ENCODE peak calls at places on chromosomes 1 and 21, in five cellular contexts. One of them, this sample, is unnamed.

GRCh38 chr1:202806845-202807366 is 1.3 kb downstream of the KDM5B start:
- DNase-seq in A549: peak
- DNase-seq in K562: peak
- DNase-seq in H1: peak
- DNase-seq in GM12878: no peak
- DNase-seq in this sample: no peak

GRCh38 chr1:71232166-71232763 is 151.4 kb upstream of the ZRANB2 start:
- DNase-seq in GM12878: no peak
- DNase-seq in A549: no peak
- DNase-seq in H1: no peak
- DNase-seq in K562: no peak
- DNase-seq in this sample: no peak

GRCh38 chr1:36612121-36612520 is 129.4 kb upstream of the CSF3R start:
- DNase-seq in GM12878: no peak
- DNase-seq in H1: no peak
- DNase-seq in A549: no peak
- DNase-seq in K562: no peak
- DNase-seq in this sample: no peak

GRCh38 chr1:100438789-100439188 is 86.5 kb downstream of the CDC14A start:
- DNase-seq in A549: no peak
- DNase-seq in H1: no peak
- DNase-seq in K562: no peak
- DNase-seq in GM12878: no peak
- DNase-seq in this sample: no peak

GRCh38 chr1:176119549-176119948 is 87.5 kb downstream of the COP1 start:
- DNase-seq in H1: no peak
- DNase-seq in GM12878: no peak
- DNase-seq in A549: peak
- DNase-seq in K562: peak
- DNase-seq in this sample: peak

GRCh38 chr1:207817166-207817565 is 65.3 kb downstream of the CD46 start:
- DNase-seq in A549: no peak
- DNase-seq in GM12878: no peak
- DNase-seq in K562: no peak
- DNase-seq in H1: no peak
- DNase-seq in this sample: no peak

GRCh38 chr1:14769486-14770274 is 171.2 kb downstream of the KAZN start:
- DNase-seq in GM12878: no peak
- DNase-seq in H1: peak
- DNase-seq in A549: no peak
- DNase-seq in K562: no peak
- DNase-seq in this sample: no peak

GRCh38 chr1:10882069-10882468 is 85.6 kb upstream of the CASZ1 start:
- DNase-seq in H1: no peak
- DNase-seq in A549: no peak
- DNase-seq in K562: no peak
- DNase-seq in GM12878: no peak
- DNase-seq in this sample: no peak

GRCh38 chr1:201126832-201127754 is at the start of gene ASCL5:
- DNase-seq in H1: peak
- DNase-seq in K562: no peak
- DNase-seq in A549: peak
- DNase-seq in GM12878: no peak
- DNase-seq in this sample: peak

DNA sequence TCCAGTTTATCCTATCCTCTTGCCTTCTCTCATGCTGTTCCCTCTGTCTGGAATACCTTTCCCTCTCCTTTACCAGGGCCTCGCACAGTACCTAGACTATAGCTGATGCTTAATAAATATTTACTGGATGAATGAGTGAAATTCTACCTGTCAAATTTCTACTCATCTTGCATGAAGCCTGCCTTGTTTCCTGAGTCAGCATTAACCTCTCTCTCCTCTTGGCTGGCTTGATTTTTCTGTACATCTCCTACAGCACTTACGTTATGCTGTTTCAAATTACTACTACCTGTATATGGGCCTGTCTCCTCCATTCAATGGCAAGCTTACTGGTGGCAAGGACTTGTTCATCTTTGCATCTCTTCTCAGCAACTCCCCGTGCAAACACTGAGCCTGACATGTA is 130.8 kb downstream of the CAPN8 start:
- DNase-seq in A549: no peak
- DNase-seq in K562: no peak
- DNase-seq in H1: no peak
- DNase-seq in GM12878: no peak
- DNase-seq in this sample: no peak
- TF ChIP-seq POLR2A in A549: no peak
- TF ChIP-seq POLR2A in K562: no peak
- TF ChIP-seq POLR2A in H1: no peak
- TF ChIP-seq POLR2A in GM12878: no peak
- TF ChIP-seq POLR2A in this sample: no peak

DNA sequence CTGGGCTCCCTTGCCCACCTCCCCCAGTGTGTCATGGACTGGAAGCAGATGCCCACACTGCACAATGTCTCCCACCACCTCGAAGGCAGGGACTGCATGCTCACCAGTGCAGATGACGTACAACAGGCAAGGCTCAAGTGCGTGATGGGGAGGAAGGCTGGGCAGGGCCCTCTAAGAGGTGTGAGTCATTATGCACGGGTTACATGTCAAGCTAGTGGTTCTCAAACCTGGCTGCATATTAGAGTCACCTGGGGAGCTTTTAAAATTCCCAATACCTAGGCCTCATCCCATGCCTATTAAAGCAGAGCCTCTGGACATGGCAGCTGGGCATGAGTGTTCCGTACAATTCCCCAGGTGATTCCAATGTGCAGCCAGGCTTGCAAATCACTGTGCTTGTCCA is 137.9 kb upstream of the NGF start:
- DNase-seq in A549: no peak
- DNase-seq in GM12878: no peak
- DNase-seq in H1: no peak
- DNase-seq in K562: no peak
- DNase-seq in this sample: no peak
- TF ChIP-seq CHD2 in A549: no peak
- TF ChIP-seq CHD2 in GM12878: no peak
- TF ChIP-seq CHD2 in H1: no peak
- TF ChIP-seq CHD2 in K562: no peak
- TF ChIP-seq CHD2 in this sample: no peak

GRCh38 chr1:161382214-161383019 is 14.7 kb upstream of the CFAP126 start:
- DNase-seq in K562: peak
- DNase-seq in GM12878: no peak
- DNase-seq in H1: no peak
- DNase-seq in A549: peak
- DNase-seq in this sample: peak
- TF ChIP-seq POLR2A in K562: no peak
- TF ChIP-seq POLR2A in GM12878: no peak
- TF ChIP-seq POLR2A in H1: no peak
- TF ChIP-seq POLR2A in A549: no peak
- TF ChIP-seq POLR2A in this sample: no peak

GRCh38 chr21:45224189-45224938 is 63.3 kb downstream of the POFUT2 start:
- DNase-seq in A549: no peak
- DNase-seq in K562: no peak
- DNase-seq in GM12878: no peak
- DNase-seq in H1: no peak
- DNase-seq in this sample: no peak
- TF ChIP-seq CHD2 in A549: no peak
- TF ChIP-seq CHD2 in K562: no peak
- TF ChIP-seq CHD2 in GM12878: no peak
- TF ChIP-seq CHD2 in H1: no peak
- TF ChIP-seq CHD2 in this sample: no peak

DNA sequence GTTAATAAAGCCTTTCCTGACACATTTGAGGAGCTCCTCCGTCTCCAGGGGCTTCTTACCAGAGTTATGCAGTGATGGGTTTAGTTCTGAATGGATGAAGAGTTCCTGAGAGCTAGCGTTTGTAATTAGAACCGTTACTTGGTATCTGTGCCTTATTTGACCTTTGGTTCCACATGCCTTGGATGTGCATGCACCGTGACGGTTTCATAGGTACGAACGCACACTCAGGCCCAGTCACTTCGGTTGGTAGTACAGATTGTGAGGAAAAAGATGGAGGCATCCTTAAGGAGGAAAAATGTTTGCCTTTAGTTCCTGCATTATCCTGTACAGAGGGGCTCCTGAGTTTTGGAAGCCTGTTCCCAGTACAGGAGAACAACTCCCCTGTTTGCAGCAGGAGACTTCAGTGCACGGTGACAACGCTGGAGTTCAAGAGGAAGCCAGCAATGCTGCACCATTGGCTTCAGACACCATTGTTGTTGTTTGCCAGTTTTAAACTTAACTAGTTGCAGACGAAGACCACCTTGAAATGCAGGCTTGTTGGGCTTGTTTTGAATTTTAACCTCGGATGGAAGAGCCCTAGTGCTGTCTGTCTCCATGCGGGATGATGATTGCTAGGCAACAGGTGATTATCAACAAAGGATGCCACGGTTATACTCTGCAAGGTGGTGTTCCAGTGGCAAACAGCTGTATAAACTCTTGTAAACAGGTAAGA is 8.2 kb downstream of the RBM15 start:
- DNase-seq in A549: no peak
- DNase-seq in GM12878: no peak
- DNase-seq in H1: no peak
- DNase-seq in K562: peak
- DNase-seq in this sample: no peak
- TF ChIP-seq POLR2A in A549: no peak
- TF ChIP-seq POLR2A in GM12878: peak
- TF ChIP-seq POLR2A in H1: no peak
- TF ChIP-seq POLR2A in K562: peak
- TF ChIP-seq POLR2A in this sample: no peak

GRCh38 chr1:206002833-206003532 is at the start of gene RAB7B:
- DNase-seq in H1: peak
- DNase-seq in A549: no peak
- DNase-seq in K562: no peak
- DNase-seq in GM12878: no peak
- DNase-seq in this sample: no peak
- TF ChIP-seq CHD2 in H1: no peak
- TF ChIP-seq CHD2 in A549: no peak
- TF ChIP-seq CHD2 in K562: no peak
- TF ChIP-seq CHD2 in GM12878: no peak
- TF ChIP-seq CHD2 in this sample: no peak

GRCh38 chr1:212860713-212861581 is 2.9 kb downstream of the FLVCR1 start:
- DNase-seq in A549: peak
- DNase-seq in GM12878: no peak
- DNase-seq in H1: no peak
- DNase-seq in K562: peak
- DNase-seq in this sample: no peak

GRCh38 chr1:212862111-212862690 is 4.1 kb downstream of the FLVCR1 start:
- DNase-seq in K562: no peak
- DNase-seq in GM12878: no peak
- DNase-seq in A549: no peak
- DNase-seq in H1: no peak
- DNase-seq in this sample: no peak

GRCh38 chr1:212856755-212857154 is 1.3 kb upstream of the FLVCR1 start:
- DNase-seq in A549: no peak
- DNase-seq in H1: peak
- DNase-seq in K562: no peak
- DNase-seq in GM12878: no peak
- DNase-seq in this sample: no peak

GRCh38 chr1:212858461-212859265 is 588 bp downstream of the FLVCR1 start:
- DNase-seq in K562: peak
- DNase-seq in GM12878: no peak
- DNase-seq in H1: no peak
- DNase-seq in A549: peak
- DNase-seq in this sample: peak

DNA sequence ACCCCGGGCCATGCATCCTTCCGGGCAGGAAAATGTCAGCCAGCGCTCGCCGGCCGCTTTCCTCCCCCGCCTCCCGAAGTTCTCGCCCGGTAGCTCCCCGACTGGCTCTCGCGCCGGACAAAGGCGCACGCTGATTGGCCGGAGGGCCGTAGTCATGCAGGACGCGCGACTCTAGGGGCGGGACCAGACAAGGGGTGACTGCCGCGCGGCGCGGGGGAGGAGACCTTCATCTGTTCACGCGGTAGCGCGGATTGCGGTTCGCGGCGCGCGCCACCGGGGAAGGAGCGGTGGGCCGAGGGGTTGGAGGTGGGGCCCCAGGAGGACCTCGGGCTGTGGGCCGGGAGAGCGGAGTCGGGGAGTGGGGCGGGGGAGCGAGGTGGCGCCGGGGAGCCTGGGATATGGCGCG is at the start of gene FLVCR1:
- DNase-seq in GM12878: peak
- DNase-seq in H1: peak
- DNase-seq in K562: peak
- DNase-seq in A549: peak
- DNase-seq in this sample: peak
- TF ChIP-seq POLR2A in GM12878: peak
- TF ChIP-seq POLR2A in H1: peak
- TF ChIP-seq POLR2A in K562: peak
- TF ChIP-seq POLR2A in A549: peak
- TF ChIP-seq POLR2A in this sample: peak